ENCODE peak calls at places on chromosomes 16 and 17, in seven cellular contexts. Q is adrenal gland, T is sigmoid colon, C is transverse colon, R is esophagus squamous epithelium, V is IMR-90, S is spleen. L is an unnamed sample.

GRCh38 chr17:62720126-62720850 is 87.8 kb downstream of the MARCHF10 start:
- DNase-seq in Q (no peak), S (no peak), T (peak; percentile 7), C (no peak), V (no peak), R (no peak), L (no peak)

GRCh38 chr16:81524382-81524781 is 79.8 kb downstream of the CMIP start:
- DNase-seq in Q (no peak), C (no peak), R (no peak), V (no peak), S (peak; percentile 70), T (no peak), L (no peak)

GRCh38 chr17:37494401-37494831 is 4.7 kb downstream of the DUSP14 start:
- DNase-seq in T (no peak), C (no peak), R (no peak), S (no peak), Q (no peak), V (no peak), L (peak; percentile 50)

GRCh38 chr17:14211778-14212177 is 24.9 kb downstream of the CDRT15 start:
- DNase-seq in V (no peak), S (peak; percentile 87), Q (peak; percentile 30), R (no peak), T (no peak), C (no peak), L (peak; percentile 66)

GRCh38 chr16:29009050-29009837 is 24.4 kb downstream of the LAT start:
- DNase-seq in T (no peak), R (no peak), Q (no peak), V (no peak), S (no peak), C (no peak), L (peak; percentile 28)

GRCh38 chr17:13426991-13427390 is 174.7 kb downstream of the HS3ST3A1 start:
- DNase-seq in V (no peak), T (no peak), R (no peak), C (no peak), S (no peak), Q (no peak), L (no peak)

GRCh38 chr16:87233928-87234327 is 83.3 kb downstream of the C16orf95 start:
- DNase-seq in R (no peak), S (no peak), T (no peak), C (no peak), V (peak; percentile 53), Q (no peak), L (no peak)

GRCh38 chr17:39794249-39794970 is 56.7 kb downstream of the GRB7 start:
- DNase-seq in S (peak; percentile 82), Q (no peak), C (peak; percentile 58), V (no peak), R (no peak), T (no peak), L (no peak)

GRCh38 chr17:11944587-11944986 is 52.7 kb downstream of the ZNF18 start:
- DNase-seq in C (no peak), V (no peak), Q (no peak), T (no peak), R (no peak), S (no peak), L (no peak)

GRCh38 chr17:75693500-75694481 is 26.7 kb downstream of the SAP30BP start:
- DNase-seq in V (peak; percentile 56), R (no peak), S (peak; percentile 65), Q (peak; percentile 53), T (peak; percentile 96), C (peak; percentile 63), L (peak; percentile 89)

GRCh38 chr16:87648698-87649487 is 46.6 kb downstream of the JPH3 start:
- DNase-seq in Q (no peak), R (no peak), C (no peak), V (no peak), S (no peak), T (no peak), L (no peak)

GRCh38 chr16:9072806-9073341 is 18.6 kb upstream of the HAPSTR1 start:
- DNase-seq in Q (no peak), C (no peak), T (no peak), S (no peak), R (no peak), V (peak; percentile 96), L (no peak)

GRCh38 chr17:50425682-50426471 is at the start of gene ACSF2:
- DNase-seq in Q (peak; percentile 80), R (peak; percentile 38), V (peak; percentile 22), T (peak; percentile 87), C (peak; percentile 88), S (peak; percentile 94), L (peak; percentile 79)

GRCh38 chr17:78176548-78177025 is 8.2 kb downstream of the SYNGR2 start:
- DNase-seq in C (peak; percentile 83), V (peak; percentile 22), Q (peak; percentile 82), R (no peak), T (peak; percentile 84), S (peak; percentile 96), L (peak; percentile 77)

GRCh38 chr17:45221997-45222272 is 250 bp downstream of the FMNL1 start:
- DNase-seq in C (no peak), T (no peak), S (peak; percentile 89), R (no peak), V (no peak), Q (no peak), L (no peak)

GRCh38 chr16:67965668-67966548 is 2.5 kb downstream of the SLC12A4 start:
- DNase-seq in S (no peak), Q (no peak), R (no peak), T (no peak), C (no peak), V (no peak), L (no peak)

GRCh38 chr17:49108318-49108717 is 24.3 kb upstream of the B4GALNT2 start:
- DNase-seq in S (no peak), Q (peak; percentile 27), R (no peak), T (no peak), V (peak; percentile 85), C (no peak), L (no peak)

GRCh38 chr17:60916043-60916442 is 238.4 kb downstream of the BCAS3 start:
- DNase-seq in T (no peak), R (no peak), V (no peak), C (no peak), Q (no peak), S (no peak), L (no peak)

GRCh38 chr17:72381597-72382397 is 261.0 kb downstream of the SOX9 start:
- DNase-seq in S (no peak), C (no peak), Q (no peak), T (no peak), V (no peak), R (no peak), L (no peak)

DNA sequence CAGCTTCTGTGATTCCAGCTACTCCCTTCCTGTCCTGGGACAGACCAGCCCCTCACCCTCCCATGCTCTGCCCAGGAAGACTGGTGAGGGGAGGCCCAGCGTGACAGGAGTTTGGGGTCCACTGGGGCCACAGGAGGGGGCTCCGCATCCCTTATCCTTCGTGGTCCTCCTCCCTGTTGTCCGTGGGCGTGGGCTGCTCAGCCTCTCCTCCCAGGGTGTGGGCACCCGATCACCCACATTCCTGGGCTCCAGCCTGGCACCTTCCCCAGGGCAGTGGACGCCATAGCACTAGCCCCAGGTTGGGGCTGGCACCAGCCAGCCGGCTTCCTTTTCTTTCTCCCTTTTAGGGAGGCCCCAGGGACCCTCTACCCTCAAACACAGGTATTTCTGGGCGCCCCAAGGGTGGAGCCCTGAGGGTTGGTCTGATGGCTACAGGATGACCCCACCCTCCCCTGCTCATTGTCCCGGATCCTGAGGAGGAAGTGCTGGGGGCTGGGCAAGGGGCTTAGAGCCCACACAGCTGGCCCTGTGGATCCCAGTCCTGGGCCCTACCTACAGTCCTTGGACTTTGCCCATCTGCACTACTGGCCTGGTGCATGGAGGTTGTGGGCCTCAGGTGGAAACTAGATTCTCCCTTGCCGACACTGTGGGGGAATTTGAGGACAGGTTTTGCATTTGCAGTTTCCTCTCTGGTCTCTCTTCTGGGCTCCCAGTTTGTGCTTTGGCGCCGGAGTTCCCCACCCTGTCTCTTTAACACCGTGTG is 1.1 kb downstream of the KIF1C start:
- DNase-seq in T (no peak), Q (no peak), S (no peak), C (peak; percentile 65), V (no peak), R (no peak), L (no peak)
- TF ChIP-seq POLR2A in T (no peak), Q (no peak), S (no peak), C (no peak), V (no peak), R (no peak), L (no peak)

GRCh38 chr16:88792078-88792550 is 7.1 kb upstream of the PIEZO1 start:
- DNase-seq in R (no peak), C (no peak), S (peak; percentile 80), T (no peak), Q (no peak), V (no peak), L (no peak)
- H3K4me3 ChIP-seq in R (no peak overlapping the region), C (no peak overlapping the region), S (no peak overlapping the region), T (no peak overlapping the region), Q (no peak overlapping the region), V (no peak overlapping the region), L (no peak overlapping the region)

GRCh38 chr16:19948186-19949104 is 63.8 kb upstream of the GPRC5B start:
- DNase-seq in Q (no peak), R (no peak), C (no peak), S (no peak), V (no peak), T (no peak), L (no peak)

GRCh38 chr16:19940195-19940594 is 55.5 kb upstream of the GPRC5B start:
- DNase-seq in T (no peak), Q (no peak), C (no peak), S (no peak), V (no peak), R (no peak), L (no peak)

DNA sequence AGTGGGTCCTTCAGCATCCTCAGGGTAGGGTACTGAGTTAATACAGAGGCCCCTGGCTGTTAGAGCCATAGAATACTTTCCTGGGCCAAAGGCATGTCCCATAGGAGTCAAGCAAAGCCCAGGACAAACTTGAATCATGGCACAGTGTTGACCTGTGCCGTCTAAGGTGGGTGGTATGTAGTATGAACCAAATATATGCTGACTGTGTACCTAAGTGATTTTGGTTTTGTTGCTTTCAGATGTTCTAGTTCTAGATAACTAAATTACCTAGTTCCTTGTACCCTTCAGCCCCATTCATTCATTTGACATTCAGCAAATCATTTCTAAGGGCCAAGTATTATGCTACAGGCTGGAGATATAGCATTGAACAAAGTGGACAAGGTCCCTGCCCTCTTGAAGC is 61.3 kb upstream of the GPRC5B start:
- DNase-seq in R (no peak), C (no peak), S (no peak), Q (no peak), V (no peak), T (no peak), L (no peak)
- H3K4me1 ChIP-seq in R (no peaks in the 10 kb centered on the region), C (no peaks in the 10 kb centered on the region), S (no peaks in the 10 kb centered on the region), Q (no peaks in the 10 kb centered on the region), V (no peaks in the 10 kb centered on the region), T (no peaks in the 10 kb centered on the region), L (no peaks in the 10 kb centered on the region)

GRCh38 chr17:74211929-74212261 is 1.5 kb upstream of the TTYH2 start:
- DNase-seq in Q (no peak), T (no peak), S (no peak), C (no peak), R (no peak), V (no peak), L (peak; percentile 35)

GRCh38 chr17:74212913-74213791 is at the start of gene TTYH2:
- DNase-seq in S (peak; percentile 94), V (peak; percentile 82), Q (peak; percentile 92), R (peak; percentile 47), C (peak; percentile 90), T (peak; percentile 96), L (peak; percentile 91)

GRCh38 chr17:74211141-74211928 is 2.0 kb upstream of the TTYH2 start:
- DNase-seq in C (no peak), T (no peak), V (no peak), Q (no peak), R (no peak), S (no peak), L (no peak)

GRCh38 chr17:74212262-74212912 is 984 bp upstream of the TTYH2 start:
- DNase-seq in V (no peak), C (peak; percentile 19), S (peak; percentile 82), Q (peak; percentile 46), T (peak; percentile 67), R (no peak), L (peak; percentile 42)

GRCh38 chr17:74210191-74211140 is 2.9 kb upstream of the TTYH2 start:
- DNase-seq in Q (peak; percentile 81), V (peak; percentile 58), S (peak; percentile 91), T (peak; percentile 84), R (no peak), C (peak; percentile 72), L (peak; percentile 79)
- TF ChIP-seq POLR2A in Q (no peak), V (peak; percentile 39), S (no peak), T (no peak), R (no peak), C (no peak), L (no peak)

L was measured in testis.